ENCODE peak calls at places on chromosome 1, in seven cellular contexts. U is BE2C, M is brain microvascular endothelial cell, Q is lung, G is foreskin fibroblast, T is BJ, O is H1. J is an unnamed sample.

GRCh38 chr1:38093569-38094520 is 47.3 kb upstream of the POU3F1 start:
- DNase-seq in T (no peak), M (no peak), U (no peak), Q (no peak), O (no peak), G (no peak), J (no peak)

GRCh38 chr1:223776075-223776814 is 63.9 kb downstream of the CAPN2 start:
- DNase-seq in M (peak; percentile 91), O (no peak), T (peak; percentile 35), G (peak; percentile 80), Q (no peak), U (no peak), J (no peak)

GRCh38 chr1:74180490-74180889 is 17.5 kb downstream of the LRRIQ3 start:
- DNase-seq in T (no peak), O (no peak), U (no peak), M (peak; percentile 18), G (no peak), Q (no peak), J (no peak)

GRCh38 chr1:93685918-93686317 is 4.3 kb upstream of the BCAR3 start:
- DNase-seq in G (no peak), Q (no peak), O (no peak), M (no peak), U (no peak), T (no peak), J (no peak)

GRCh38 chr1:192615055-192615454 is 20.9 kb upstream of the RGS13 start:
- DNase-seq in T (no peak), M (no peak), Q (no peak), U (no peak), O (no peak), G (no peak), J (no peak)

GRCh38 chr1:33390550-33390949 is 40.3 kb downstream of the PHC2 start:
- DNase-seq in M (peak; percentile 65), U (no peak), G (peak; percentile 77), T (peak; percentile 76), Q (no peak), O (no peak), J (no peak)

GRCh38 chr1:161238039-161238473 is at the start of gene NR1I3:
- DNase-seq in G (no peak), M (no peak), Q (no peak), T (no peak), O (no peak), U (no peak), J (no peak)

GRCh38 chr1:198937231-198938031 is 298.6 kb downstream of the PTPRC start:
- DNase-seq in M (peak; percentile 94), Q (peak; percentile 58), O (no peak), U (peak; percentile 64), T (peak; percentile 85), G (peak; percentile 86), J (no peak)

GRCh38 chr1:180042994-180043622 is 88.5 kb downstream of the CEP350 start:
- DNase-seq in Q (no peak), T (peak; percentile 51), O (no peak), U (no peak), M (peak; percentile 42), G (peak; percentile 87), J (no peak)

GRCh38 chr1:12556368-12556930 is 61.6 kb downstream of the DHRS3 start:
- DNase-seq in M (peak; percentile 88), O (no peak), U (no peak), T (peak; percentile 94), G (peak; percentile 60), Q (peak; percentile 46), J (no peak)

GRCh38 chr1:170460379-170460778 is 71.6 kb upstream of the GORAB start:
- DNase-seq in G (no peak), T (no peak), O (no peak), M (no peak), Q (no peak), U (no peak), J (no peak)

GRCh38 chr1:192108143-192108542 is 50.1 kb upstream of the RGS18 start:
- DNase-seq in M (no peak), G (no peak), Q (no peak), O (no peak), T (no peak), U (no peak), J (no peak)

GRCh38 chr1:19661721-19662228 is 2.9 kb upstream of the HTR6 start:
- DNase-seq in O (no peak), T (no peak), G (no peak), U (no peak), Q (no peak), M (peak; percentile 34), J (no peak)

GRCh38 chr1:204029016-204029415 is 43.9 kb upstream of the SOX13 start:
- DNase-seq in U (no peak), Q (no peak), O (no peak), T (no peak), G (no peak), M (no peak), J (no peak)

GRCh38 chr1:20682571-20683236 is 21.5 kb upstream of the DDOST start:
- DNase-seq in U (no peak), O (no peak), Q (no peak), M (no peak), T (no peak), G (no peak), J (no peak)

GRCh38 chr1:147079400-147080012 is 92.8 kb downstream of the PRKAB2 start:
- DNase-seq in O (peak; percentile 65), Q (no peak), T (no peak), M (no peak), G (no peak), U (no peak), J (no peak)

GRCh38 chr1:225862581-225862950 is 19.6 kb downstream of the TMEM63A start:
- DNase-seq in Q (no peak), U (no peak), T (no peak), M (no peak), O (no peak), G (no peak), J (no peak)

GRCh38 chr1:5810553-5811270 is 181.5 kb downstream of the NPHP4 start:
- DNase-seq in G (no peak), M (no peak), O (no peak), Q (no peak), T (no peak), U (no peak), J (no peak)

GRCh38 chr1:30748098-30748698 is 9.4 kb downstream of the LAPTM5 start:
- DNase-seq in T (no peak), U (no peak), M (no peak), G (no peak), O (no peak), Q (no peak), J (no peak)

GRCh38 chr1:243917177-243917862 is 67.3 kb upstream of the AKT3 start:
- DNase-seq in O (peak; percentile 74), Q (no peak), T (peak; percentile 50), U (peak; percentile 49), M (peak; percentile 85), G (peak; percentile 85), J (peak; percentile 29)

GRCh38 chr1:25543425-25544242 is at the start of gene LDLRAP1:
- DNase-seq in U (peak; percentile 66), O (peak; percentile 87), Q (peak; percentile 76), T (no peak), G (peak; percentile 73), M (peak; percentile 25), J (peak; percentile 57)

GRCh38 chr1:110647254-110647891 is 27.4 kb downstream of the KCNA3 start:
- DNase-seq in G (peak; percentile 63), O (no peak), T (peak; percentile 32), M (no peak), U (no peak), Q (no peak), J (no peak)

DNA sequence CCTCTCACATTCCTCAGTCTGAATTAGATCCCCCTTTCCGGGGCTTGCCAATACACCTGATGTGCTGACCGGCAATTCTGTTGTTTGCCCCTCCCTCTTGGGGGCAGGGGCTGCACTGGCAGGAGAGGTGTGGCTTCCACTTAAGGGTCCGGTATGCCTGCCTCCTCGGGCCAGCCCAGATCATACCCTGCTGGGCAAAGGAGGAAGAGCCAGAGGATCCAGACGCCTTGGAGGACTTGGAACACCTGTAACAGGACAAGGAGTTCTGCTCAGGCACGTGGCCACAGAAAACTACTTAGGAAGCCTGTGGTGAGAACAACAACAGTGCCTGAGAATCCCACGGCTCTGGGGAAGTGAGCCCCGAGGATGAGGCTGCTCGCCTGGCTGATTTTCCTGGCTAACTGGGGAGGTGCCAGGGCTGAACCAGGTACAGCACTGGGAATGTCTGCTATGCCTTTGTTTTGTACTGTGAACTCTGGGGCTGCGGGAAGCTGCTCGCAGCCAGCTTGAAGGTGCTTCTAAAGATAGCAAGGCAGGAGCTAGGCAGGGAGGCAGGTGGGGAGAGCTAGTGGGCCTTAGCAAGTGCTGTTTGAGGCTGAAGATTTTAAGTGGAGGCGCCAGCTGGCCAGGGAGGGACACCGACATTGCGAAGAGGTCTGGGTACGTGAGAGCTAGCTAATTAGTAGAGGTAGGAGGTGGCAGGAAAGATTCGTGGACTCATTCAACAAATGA is at the start of gene SMPDL3B:
- DNase-seq in M (no peak), Q (peak; percentile 82), U (no peak), O (peak; percentile 86), T (no peak), G (no peak), J (peak; percentile 68)
- TF ChIP-seq CTCF in M (peak; percentile 24), Q (no peak), U (no peak), O (peak; percentile 37), T (no peak), G (no peak), J (peak; percentile 46)

DNA sequence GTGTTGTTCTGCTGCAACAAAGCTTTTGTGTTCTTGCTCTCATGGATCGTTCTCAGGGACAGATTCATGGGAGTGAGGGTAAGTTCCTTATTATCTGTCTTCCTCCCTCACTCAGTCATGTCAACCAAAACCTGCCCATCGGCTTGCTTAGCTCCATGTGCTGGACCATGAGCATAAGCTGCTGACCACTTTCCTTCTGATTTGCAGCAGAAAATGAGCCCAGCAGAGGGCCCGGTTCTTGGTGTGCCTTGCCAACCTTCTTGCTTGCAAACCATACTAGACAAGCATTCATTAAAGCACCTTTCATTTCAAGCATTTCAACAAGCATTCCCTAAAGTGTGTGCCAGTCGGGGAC is 64.0 kb upstream of the COA6 start:
- DNase-seq in U (no peak), G (no peak), Q (no peak), T (no peak), O (no peak), M (no peak), J (no peak)
- TF ChIP-seq CTCF in U (no peak), G (no peak), Q (no peak), T (no peak), O (no peak), M (no peak), J (no peak)

GRCh38 chr1:166972827-166973226 is 2.5 kb downstream of the ILDR2 start:
- DNase-seq in T (no peak), M (no peak), Q (no peak), U (no peak), O (no peak), G (no peak), J (no peak)
- TF ChIP-seq CTCF in T (no peak), M (no peak), Q (no peak), U (no peak), O (no peak), G (no peak), J (no peak)

DNA sequence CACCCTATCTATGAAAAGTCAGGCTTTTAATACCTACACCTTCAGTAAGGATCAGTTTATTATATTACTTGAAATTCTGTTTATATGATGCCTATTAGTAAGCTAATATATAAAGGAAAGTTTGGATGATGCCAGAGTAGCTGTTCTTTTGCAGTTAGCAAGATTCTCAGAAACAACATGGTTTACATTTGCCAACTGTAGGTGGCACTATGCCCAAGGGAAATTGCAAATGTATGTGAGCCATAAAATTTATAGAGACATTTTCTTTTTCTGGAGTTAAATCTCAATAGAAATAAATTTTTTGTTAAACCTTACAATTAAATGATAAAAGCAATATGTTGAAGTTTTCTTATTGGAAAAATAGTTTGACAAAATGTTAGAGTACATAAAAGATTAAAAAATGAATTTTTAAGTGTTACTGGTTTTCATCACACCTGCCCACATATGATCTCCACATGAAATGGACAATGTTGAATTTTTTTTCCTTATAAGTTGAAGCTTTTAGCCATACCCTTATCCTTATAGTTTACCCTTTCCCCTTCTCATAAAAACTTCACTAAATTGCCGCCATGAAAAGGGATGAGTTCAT is 32.1 kb upstream of the EPHX4 start:
- DNase-seq in M (peak; percentile 50), U (peak; percentile 18), Q (no peak), G (peak; percentile 44), T (no peak), O (no peak), J (no peak)
- TF ChIP-seq CTCF in M (peak; percentile 64), U (peak; percentile 60), Q (peak; percentile 41), G (peak; percentile 44), T (peak; percentile 56), O (peak; percentile 56), J (peak; percentile 76)

J was measured in progenitor cell of endocrine pancreas.